ENCODE peak calls at places on chromosomes 3 and 15, in nine cellular contexts. B is stomach, C is GM12865, N is adrenal gland, H is astrocyte of the spinal cord, Q is NB4, L is GM20000, T is body of pancreas, Z is tibial artery. E is an unnamed sample.

GRCh38 chr3:96813134-96813819 is 1.1 kb upstream of the EPHA6 start:
- DNase-seq in N (peak; percentile 58), Q (peak; percentile 50), T (peak; percentile 82), C (peak; percentile 90), B (peak; percentile 62), L (peak; percentile 90), Z (peak; percentile 74), H (peak; percentile 73), E (peak; percentile 29)

GRCh38 chr15:70264738-70265465 is 167.2 kb upstream of the TLE3 start:
- DNase-seq in N (no peak), H (no peak), T (no peak), B (peak; percentile 54), L (no peak), Z (no peak), C (no peak), Q (no peak), E (no peak)

GRCh38 chr3:180416111-180416541 is 185.8 kb upstream of the TTC14 start:
- DNase-seq in Z (no peak), T (no peak), L (no peak), B (no peak), Q (no peak), C (no peak), N (no peak), H (peak; percentile 60), E (no peak)

GRCh38 chr3:138253609-138254008 is 66.5 kb downstream of the ARMC8 start:
- DNase-seq in B (no peak), H (no peak), Q (no peak), T (no peak), N (no peak), L (no peak), C (no peak), Z (no peak), E (no peak)

GRCh38 chr3:48782046-48782445 is 65.0 kb upstream of the IP6K2 start:
- DNase-seq in T (no peak), H (no peak), Z (no peak), C (no peak), N (no peak), Q (no peak), B (no peak), L (no peak), E (no peak)

GRCh38 chr3:44343421-44343820 is 4.9 kb downstream of the TCAIM start:
- DNase-seq in T (no peak), C (no peak), B (no peak), N (no peak), Q (no peak), L (no peak), Z (no peak), H (no peak), E (no peak)

GRCh38 chr3:134718736-134719135 is 67.9 kb upstream of the KY start:
- DNase-seq in H (no peak), T (no peak), L (no peak), Q (no peak), B (no peak), Z (no peak), N (no peak), C (no peak), E (no peak)

GRCh38 chr3:53194218-53195065 is 33.4 kb downstream of the PRKCD start:
- DNase-seq in C (no peak), H (peak; percentile 53), N (peak; percentile 48), T (peak; percentile 50), L (no peak), B (no peak), Z (peak; percentile 86), Q (no peak), E (no peak)

GRCh38 chr3:41304603-41305002 is 105.3 kb downstream of the CTNNB1 start:
- DNase-seq in B (no peak), Z (no peak), Q (no peak), N (peak; percentile 50), C (no peak), L (no peak), T (peak; percentile 13), H (peak; percentile 28), E (no peak)

GRCh38 chr15:89665449-89666146 is 10.3 kb upstream of the KIF7 start:
- DNase-seq in Q (peak; percentile 64), Z (peak; percentile 80), H (peak; percentile 49), B (peak; percentile 57), N (peak; percentile 63), C (peak; percentile 59), T (peak; percentile 64), L (peak; percentile 84), E (peak; percentile 18)

GRCh38 chr3:138389841-138390581 is 41.6 kb downstream of the MRAS start:
- DNase-seq in Z (peak; percentile 47), N (peak; percentile 89), C (no peak), T (peak; percentile 13), B (no peak), L (no peak), H (peak; percentile 87), Q (no peak), E (peak; percentile 91)

GRCh38 chr15:94412979-94413741 is 181.8 kb downstream of the MCTP2 start:
- DNase-seq in C (peak; percentile 3), Q (peak; percentile 48), Z (no peak), H (peak; percentile 33), T (no peak), N (no peak), L (peak; percentile 12), B (no peak), E (no peak)

GRCh38 chr3:171055336-171056178 is 29.0 kb upstream of the SLC2A2 start:
- DNase-seq in Q (no peak), T (no peak), L (no peak), H (peak; percentile 68), N (no peak), C (no peak), Z (no peak), B (no peak), E (peak; percentile 48)

GRCh38 chr15:51133140-51133630 is 38.5 kb upstream of the TNFAIP8L3 start:
- DNase-seq in T (no peak), B (no peak), H (no peak), C (no peak), L (no peak), Z (no peak), N (no peak), Q (no peak), E (no peak)

GRCh38 chr15:51134416-51135199 is 39.9 kb upstream of the TNFAIP8L3 start:
- DNase-seq in L (no peak), N (no peak), Z (no peak), C (no peak), T (no peak), Q (no peak), B (no peak), H (no peak), E (no peak)

GRCh38 chr15:51131596-51132290 is 37.0 kb upstream of the TNFAIP8L3 start:
- DNase-seq in Z (no peak), N (no peak), C (no peak), B (no peak), Q (no peak), H (no peak), L (no peak), T (no peak), E (no peak)

GRCh38 chr15:51130344-51130743 is 35.6 kb upstream of the TNFAIP8L3 start:
- DNase-seq in L (no peak), Z (no peak), Q (no peak), T (no peak), C (no peak), N (no peak), H (no peak), B (no peak), E (no peak)

DNA sequence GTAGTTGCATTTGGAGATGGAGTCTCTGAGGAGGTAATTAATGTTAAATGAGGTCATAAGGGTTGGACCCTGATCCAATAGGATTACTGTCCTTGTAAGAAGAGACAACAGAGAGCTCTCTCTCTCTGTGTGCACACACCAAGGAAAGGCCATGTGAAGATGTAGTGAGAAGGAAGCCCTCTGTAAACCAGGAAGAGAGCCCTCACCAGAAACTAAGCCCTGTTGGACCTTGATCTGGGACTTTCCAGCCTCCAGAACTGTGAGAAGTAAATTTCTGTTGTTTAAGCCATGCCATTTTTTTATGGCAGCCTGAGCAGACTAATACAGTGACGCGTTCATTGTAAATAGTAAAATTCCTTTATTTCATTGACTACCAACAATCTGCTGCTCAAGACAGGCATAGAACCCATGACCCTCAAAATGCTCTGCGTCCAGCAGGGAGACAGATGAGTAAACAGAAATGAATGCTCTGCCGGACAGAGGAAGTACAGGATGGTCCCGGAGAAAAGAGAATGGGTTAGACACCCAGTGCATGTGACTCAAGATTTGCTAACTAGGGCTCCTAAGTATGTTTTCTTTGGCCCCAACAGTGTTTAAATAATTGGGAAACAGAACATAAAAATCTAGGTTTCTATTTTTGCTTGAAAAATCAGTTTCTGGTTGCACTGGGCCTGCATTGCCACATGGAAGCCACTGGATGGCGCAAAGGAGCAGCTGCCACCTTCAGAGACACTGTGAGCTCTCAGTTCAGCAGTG is 37.9 kb upstream of the TNFAIP8L3 start:
- DNase-seq in Z (peak; percentile 88), L (peak; percentile 34), C (peak; percentile 29), H (peak; percentile 97), N (peak; percentile 54), T (peak; percentile 18), B (no peak), Q (peak; percentile 42), E (peak; percentile 99)
- TF ChIP-seq CTCF in Z (peak; percentile 99), L (peak; percentile 74), C (peak; percentile 87), H (peak; percentile 99), N (peak; percentile 75), T (peak; percentile 39), B (peak; percentile 60), Q (peak; percentile 98), E (peak; percentile 97)

GRCh38 chr3:126472277-126473006 is 3.2 kb downstream of the ZXDC start:
- DNase-seq in N (peak; percentile 90), Q (peak; percentile 98), C (no peak), B (peak; percentile 71), Z (peak; percentile 88), H (peak; percentile 87), L (peak; percentile 43), T (peak; percentile 73), E (peak; percentile 75)
- TF ChIP-seq CTCF in N (no peak), Q (peak; percentile 23), C (no peak), B (no peak), Z (no peak), H (peak; percentile 18), L (no peak), T (no peak), E (no peak)

DNA sequence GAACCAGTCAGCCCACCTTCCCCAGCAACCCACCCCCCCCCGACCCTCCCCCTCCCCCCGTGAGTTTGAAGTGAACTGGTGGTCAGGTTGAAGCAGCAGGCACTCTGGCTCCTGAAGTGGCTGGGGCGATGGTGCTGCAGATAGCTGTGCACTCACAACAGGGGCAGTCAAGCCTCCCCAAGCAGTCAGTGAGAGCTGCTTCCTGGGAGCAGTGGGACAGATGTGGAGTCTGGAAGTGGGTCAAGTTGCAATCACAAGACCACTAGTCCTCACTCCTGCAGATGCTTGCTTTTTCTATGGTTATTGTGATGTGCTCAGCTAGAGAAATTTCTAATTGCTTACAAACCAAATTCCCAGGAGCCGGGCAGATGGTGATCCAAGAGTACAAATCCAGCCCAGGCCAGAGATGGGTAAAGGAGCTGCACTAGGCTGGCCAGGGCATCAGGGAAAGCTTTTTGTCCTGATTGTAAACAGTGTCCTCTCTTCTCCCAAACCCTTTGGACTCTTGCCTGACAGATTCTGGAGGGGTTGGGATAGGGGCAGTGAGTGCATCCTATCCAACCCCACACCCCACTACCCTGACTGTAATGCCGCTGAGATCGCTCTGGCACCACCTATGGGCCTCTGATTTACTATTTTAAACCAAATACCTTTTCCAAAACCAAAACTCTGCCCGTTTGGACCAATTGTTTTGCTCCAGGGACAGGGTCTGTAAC is 9.8 kb upstream of the CLPX start:
- DNase-seq in N (no peak), H (no peak), T (no peak), L (no peak), Z (no peak), C (no peak), B (no peak), Q (no peak), E (no peak)
- TF ChIP-seq CTCF in N (no peak), H (no peak), T (no peak), L (no peak), Z (no peak), C (no peak), B (no peak), Q (no peak), E (peak; percentile 19)

GRCh38 chr3:122245513-122246174 is 62.2 kb downstream of the CASR start:
- DNase-seq in N (no peak), L (no peak), C (peak; percentile 63), B (no peak), Q (peak; percentile 48), Z (no peak), H (peak; percentile 6), T (no peak), E (peak; percentile 75)
- TF ChIP-seq CTCF in N (no peak), L (no peak), C (no peak), B (no peak), Q (no peak), Z (no peak), H (no peak), T (peak; percentile 28), E (peak; percentile 65)

E was measured in HFFc6.